ENCODE peak calls at places on chromosomes 16 and 17, in ten cellular contexts. R is fibroblast of pulmonary artery, B is Peyer's patch, Z is breast epithelium, D is upper lobe of right lung, U is PC-3, V is H1, X is sigmoid colon, G is fibroblast of lung, C is OCI-LY7. S is an unnamed sample.

GRCh38 chr17:78491236-78492115 is 85.7 kb downstream of the DNAH17 start:
- DNase-seq in V (no peak), X (no peak), U (no peak), R (no peak), C (no peak), D (no peak), G (no peak), Z (no peak), B (no peak), S (no peak)

GRCh38 chr16:87498324-87499188 is 5.7 kb upstream of the ZCCHC14 start:
- DNase-seq in U (no peak), D (no peak), V (no peak), B (no peak), X (no peak), G (no peak), C (no peak), R (no peak), Z (no peak), S (no peak)

GRCh38 chr17:51585514-51586104 is 325.3 kb downstream of the UTP18 start:
- DNase-seq in C (no peak), R (no peak), X (no peak), Z (no peak), B (no peak), V (peak), D (no peak), U (peak), G (no peak), S (no peak)

GRCh38 chr16:58634265-58634802 is 4.7 kb upstream of the CNOT1 start:
- DNase-seq in X (no peak), Z (no peak), C (no peak), R (no peak), B (no peak), G (no peak), D (no peak), U (no peak), V (no peak), S (no peak)

GRCh38 chr17:68198931-68199836 is 48.7 kb upstream of the AMZ2 start:
- DNase-seq in U (peak), G (no peak), R (no peak), C (no peak), D (no peak), B (peak), X (no peak), V (no peak), Z (no peak), S (no peak)

GRCh38 chr17:27878776-27879562 is 14.2 kb downstream of the LYRM9 start:
- DNase-seq in B (no peak), U (no peak), V (no peak), D (no peak), C (no peak), R (peak), X (peak), Z (no peak), G (no peak), S (no peak)

GRCh38 chr16:83453977-83454376 is 353.8 kb upstream of the HSBP1 start:
- DNase-seq in X (no peak), B (no peak), C (no peak), V (no peak), G (no peak), D (no peak), U (no peak), Z (no peak), R (no peak), S (no peak)

GRCh38 chr16:8138666-8139065 is 451.6 kb downstream of the TMEM114 start:
- DNase-seq in V (no peak), X (no peak), D (no peak), U (no peak), Z (no peak), C (no peak), B (no peak), G (no peak), R (no peak), S (no peak)

GRCh38 chr17:20066253-20066652 is 57.1 kb downstream of the SPECC1 start:
- DNase-seq in U (peak), G (peak), R (peak), C (no peak), V (no peak), Z (no peak), X (peak), D (no peak), B (no peak), S (peak)

GRCh38 chr17:66691644-66692500 is 143.0 kb upstream of the CACNG5 start:
- DNase-seq in B (no peak), U (peak), X (no peak), Z (no peak), C (no peak), V (no peak), D (no peak), G (no peak), R (peak), S (no peak)

GRCh38 chr16:50842589-50842988 is 100.7 kb downstream of the CYLD start:
- DNase-seq in Z (no peak), B (no peak), D (no peak), V (no peak), X (no peak), R (no peak), C (no peak), U (no peak), G (peak), S (no peak)

GRCh38 chr16:27598226-27598625 is 48.3 kb downstream of the KATNIP start:
- DNase-seq in D (no peak), U (no peak), V (no peak), B (no peak), Z (no peak), C (no peak), G (no peak), X (no peak), R (no peak), S (no peak)

GRCh38 chr16:22317001-22317530 is 19.9 kb downstream of the POLR3E start:
- DNase-seq in G (no peak), R (no peak), V (no peak), U (no peak), C (no peak), B (peak), X (no peak), D (peak), Z (no peak), S (no peak)

GRCh38 chr17:1228752-1229353 is 41.4 kb upstream of the BHLHA9 start:
- DNase-seq in C (no peak), D (no peak), R (no peak), U (no peak), X (no peak), B (no peak), V (no peak), Z (no peak), G (no peak), S (no peak)
- H3K4me3 ChIP-seq in C (peak), D (peak), R (no peak), U (no peak), X (peak), B (peak), V (peak), Z (peak), G (no peak), S (no peak)

DNA sequence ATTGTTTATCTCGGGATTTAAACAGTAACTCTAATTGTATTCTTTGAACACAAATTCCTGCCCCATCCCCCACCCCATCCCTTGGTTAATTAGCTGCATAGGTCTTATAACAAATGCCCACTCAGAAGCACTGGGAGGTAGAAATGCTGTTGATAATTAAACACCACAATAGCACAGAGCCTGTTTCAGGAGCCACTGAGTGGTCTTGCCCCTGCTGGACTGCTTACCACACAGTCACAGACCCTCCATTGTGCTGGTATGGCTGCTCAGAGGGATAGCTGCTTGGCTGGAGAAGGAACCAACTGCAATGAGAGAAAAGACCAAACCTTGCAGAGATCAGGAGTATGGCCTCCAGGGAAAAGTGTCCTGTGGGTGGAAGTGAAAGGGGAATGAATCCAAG is 214.1 kb downstream of the ANKFN1 start:
- DNase-seq in X (no peak), D (no peak), B (no peak), U (no peak), Z (no peak), R (no peak), G (no peak), V (no peak), C (no peak), S (no peak)
- TF ChIP-seq CTCF in X (no peak), D (no peak), B (no peak), U (no peak), Z (no peak), R (no peak), G (no peak), V (no peak), C (no peak), S (no peak)

DNA sequence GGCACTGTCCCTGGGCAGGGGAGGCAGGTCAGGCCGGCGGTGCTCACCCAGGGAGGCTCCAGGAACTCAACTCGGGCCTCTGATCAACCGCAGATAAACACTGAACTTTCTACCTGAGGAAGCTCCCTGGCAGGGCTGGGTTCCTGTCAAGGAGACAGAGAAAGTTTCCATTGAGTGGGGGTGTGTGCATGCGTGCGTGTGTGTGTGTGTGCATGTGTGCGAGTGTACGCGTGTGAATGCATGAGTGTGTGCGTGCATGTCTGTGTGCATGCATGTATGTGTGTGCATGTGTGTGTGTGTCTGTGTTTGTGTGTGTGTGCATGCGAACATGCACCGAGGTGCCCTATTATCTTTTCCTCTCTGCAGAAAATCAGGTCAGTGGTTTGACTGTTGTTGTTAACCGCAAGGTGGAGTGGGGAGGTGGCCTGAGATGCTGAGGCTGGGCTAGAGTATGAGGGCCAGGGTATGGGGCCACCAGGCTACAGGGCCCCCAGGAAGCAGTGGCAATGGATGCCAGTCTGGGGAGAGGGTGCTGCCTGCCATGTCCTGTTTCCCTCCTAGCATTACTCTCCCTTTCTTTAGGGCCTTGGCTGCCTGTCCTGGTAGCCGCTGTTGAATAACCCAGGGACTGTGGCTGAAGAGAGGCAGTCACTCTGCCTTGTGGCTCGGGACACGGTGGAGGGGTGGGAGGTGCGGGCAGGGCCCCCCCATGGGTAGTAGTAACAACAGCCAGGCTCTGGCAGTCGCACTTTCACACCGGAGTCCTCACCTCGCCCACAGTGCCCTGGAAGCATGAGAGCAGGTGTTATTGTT is 24.0 kb downstream of the CCR7 start:
- DNase-seq in Z (peak), U (no peak), C (peak), D (peak), G (no peak), B (peak), R (no peak), X (peak), V (no peak), S (no peak)
- H3K4me3 ChIP-seq in Z (peak), U (no peak), C (no peak), D (no peak), G (no peak), B (no peak), R (no peak), X (no peak), V (no peak), S (no peak)

GRCh38 chr17:17759164-17759563 is 77.6 kb downstream of the SREBF1 start:
- DNase-seq in X (no peak), D (no peak), Z (no peak), U (no peak), B (no peak), V (no peak), C (no peak), R (no peak), G (no peak), S (no peak)
- TF ChIP-seq CTCF in X (no peak), D (no peak), Z (no peak), U (no peak), B (no peak), V (no peak), C (peak), R (no peak), G (no peak), S (no peak)

GRCh38 chr16:672851-673250 is 2.6 kb upstream of the RHBDL1 start:
- DNase-seq in C (no peak), Z (no peak), B (no peak), G (no peak), V (no peak), D (no peak), R (no peak), U (no peak), X (no peak), S (no peak)
- H3K4me3 ChIP-seq in C (no peak), Z (no peak), B (no peak), G (no peak), V (no peak), D (no peak), R (no peak), U (no peak), X (no peak), S (no peak)

GRCh38 chr17:53570731-53571130 is 252.0 kb upstream of the KIF2B start:
- DNase-seq in U (no peak), D (no peak), V (no peak), R (no peak), X (no peak), C (no peak), G (no peak), Z (no peak), B (no peak), S (no peak)
- TF ChIP-seq CTCF in U (no peak), D (no peak), V (no peak), R (no peak), X (no peak), C (no peak), G (no peak), Z (no peak), B (no peak), S (no peak)

S was measured in retinal pigment epithelial cell.